ENCODE peak calls at places on chromosome 17, in five cellular contexts. K is ascending aorta, J is osteoblast, H is fibroblast of lung, V is heart right ventricle. N is an unnamed sample. For H3K4me1, the result is how much of the 10 kb centered on the place peaks cover.

GRCh38 chr17:19938736-19939135 is 38.9 kb downstream of the AKAP10 start:
- DNase-seq in J (no peak), V (no peak), K (no peak), H (no peak), N (no peak)

GRCh38 chr17:6257339-6257738 is 177.6 kb downstream of the AIPL1 start:
- DNase-seq in J (peak), H (peak), K (no peak), V (no peak), N (no peak)

GRCh38 chr17:80045703-80046102 is 9.3 kb downstream of the CCDC40 start:
- DNase-seq in H (no peak), V (no peak), J (peak), K (no peak), N (no peak)

GRCh38 chr17:18246880-18247612 is 11.5 kb downstream of the FLII start:
- DNase-seq in K (no peak), H (no peak), J (peak), V (peak), N (no peak)

GRCh38 chr17:2400474-2400866 is 390 bp downstream of the MNT start:
- DNase-seq in H (no peak), K (no peak), V (peak), J (peak), N (no peak)

GRCh38 chr17:57125866-57126265 is 40.8 kb downstream of the AKAP1 start:
- DNase-seq in J (no peak), V (no peak), H (no peak), K (no peak), N (no peak)

GRCh38 chr17:13385481-13385907 is 216.2 kb downstream of the HS3ST3A1 start:
- DNase-seq in J (no peak), K (no peak), V (no peak), H (no peak), N (no peak)

GRCh38 chr17:74671031-74671771 is 41.5 kb downstream of the CD300LF start:
- DNase-seq in H (peak), V (peak), K (peak), J (peak), N (no peak)

GRCh38 chr17:7634384-7634783 is 4.4 kb downstream of the SHBG start:
- DNase-seq in H (peak), K (no peak), J (peak), V (peak), N (no peak)

GRCh38 chr17:50872710-50873424 is 6.7 kb upstream of the TOB1 start:
- DNase-seq in K (peak), V (no peak), H (peak), J (peak), N (no peak)

GRCh38 chr17:43608313-43608712 is 53.4 kb downstream of the MEOX1 start:
- DNase-seq in J (no peak), K (no peak), V (no peak), H (no peak), N (no peak)

GRCh38 chr17:35947156-35947585 is 3.7 kb upstream of the LYZL6 start:
- DNase-seq in K (no peak), V (peak), H (peak), J (no peak), N (no peak)

GRCh38 chr17:14557482-14557881 is 256.6 kb downstream of the HS3ST3B1 start:
- DNase-seq in K (no peak), H (no peak), J (no peak), V (no peak), N (no peak)

GRCh38 chr17:38322156-38322779 is 21.5 kb downstream of the GPR179 start:
- DNase-seq in J (peak), H (peak), V (peak), K (peak), N (no peak)

GRCh38 chr17:78315355-78316114 is 44.3 kb downstream of the SOCS3 start:
- DNase-seq in H (peak), J (peak), V (peak), K (peak), N (peak)

GRCh38 chr17:36498155-36498554 is 11.7 kb downstream of the ZNHIT3 start:
- DNase-seq in J (no peak), K (no peak), V (no peak), H (no peak), N (no peak)

GRCh38 chr17:17528696-17529652 is 32.8 kb upstream of the RASD1 start:
- DNase-seq in K (no peak), J (peak), H (no peak), V (no peak), N (no peak)

GRCh38 chr17:67069591-67070136 is 25.3 kb downstream of the CACNG1 start:
- DNase-seq in J (no peak), H (no peak), K (no peak), V (no peak), N (no peak)

GRCh38 chr17:4520881-4521600 is 22.4 kb downstream of the SPNS2 start:
- DNase-seq in K (no peak), J (no peak), H (no peak), V (no peak), N (no peak)

GRCh38 chr17:38969281-38969680 is 2.1 kb upstream of the FBXO47 start:
- DNase-seq in V (no peak), J (no peak), H (no peak), K (no peak), N (no peak)

GRCh38 chr17:11980813-11981212 is 16.5 kb downstream of the ZNF18 start:
- DNase-seq in V (no peak), H (peak), J (no peak), K (no peak), N (no peak)

GRCh38 chr17:19017401-19017800 is 12.8 kb upstream of the FAM83G start:
- DNase-seq in V (no peak), H (no peak), J (no peak), K (no peak), N (no peak)

GRCh38 chr17:41909088-41909487 is 9.7 kb downstream of the ACLY start:
- DNase-seq in J (no peak), V (no peak), H (no peak), K (no peak), N (no peak)

GRCh38 chr17:41907185-41907556 is 11.6 kb downstream of the ACLY start:
- DNase-seq in J (peak), H (peak), K (no peak), V (no peak), N (no peak)

GRCh38 chr17:41906465-41907184 is 12.1 kb downstream of the ACLY start:
- DNase-seq in J (peak), K (no peak), V (no peak), H (peak), N (no peak)

GRCh38 chr17:41905172-41905571 is 13.6 kb downstream of the ACLY start:
- DNase-seq in K (no peak), V (no peak), J (no peak), H (no peak), N (no peak)

DNA sequence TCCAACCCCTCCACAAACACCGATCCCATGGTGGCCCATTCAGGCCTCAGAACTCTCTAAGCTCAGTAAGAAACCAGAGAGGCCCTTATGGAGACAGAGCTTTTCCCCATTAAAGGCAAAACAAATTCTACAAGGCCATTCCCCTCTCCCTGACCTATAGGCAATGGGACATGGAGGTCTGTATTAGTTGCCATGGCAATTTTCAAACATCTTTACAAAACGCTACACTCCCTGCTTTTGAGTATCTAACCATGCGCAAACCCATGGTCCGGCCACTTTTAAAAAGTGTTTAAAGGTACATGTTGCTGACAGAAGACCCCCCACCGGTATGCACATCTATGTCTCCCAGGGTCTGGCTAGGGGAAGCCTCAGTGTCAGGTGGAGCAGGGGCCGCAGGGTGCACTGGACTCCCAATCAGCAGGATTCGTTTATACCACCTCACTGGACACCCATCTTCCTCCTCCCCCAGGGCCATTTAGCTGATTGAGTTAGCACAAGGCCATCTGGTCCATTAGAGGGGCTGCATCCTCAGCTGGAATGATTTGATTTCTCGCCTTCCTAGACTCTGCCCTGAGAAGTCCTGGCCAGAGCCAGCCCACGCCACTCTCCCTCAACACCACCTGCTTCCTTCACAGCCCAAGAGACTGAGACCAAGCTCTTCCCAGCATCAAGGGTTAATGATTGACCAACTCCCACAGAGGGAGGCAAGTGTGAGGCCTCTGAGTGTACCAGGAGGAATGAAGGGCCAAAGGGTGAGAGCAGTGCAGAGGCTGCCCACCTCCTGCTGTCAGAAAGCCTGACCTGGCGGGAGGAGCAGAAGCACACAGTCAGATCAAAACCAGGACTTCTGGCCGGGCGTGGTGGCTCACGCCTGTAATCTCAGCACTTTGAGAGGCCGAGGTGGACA is 10.9 kb downstream of the ACLY start:
- DNase-seq in K (no peak), J (peak), H (peak), V (no peak), N (no peak)
- TF ChIP-seq CTCF in K (no peak), J (no peak), H (no peak), V (no peak), N (no peak)

GRCh38 chr17:76271669-76272540 is 6.8 kb downstream of the UBALD2 start:
- DNase-seq in V (no peak), J (peak), H (no peak), K (no peak), N (no peak)
- H3K4me1 ChIP-seq in V (half or more), J (under half), H (under half), K (under half), N (half or more)

GRCh38 chr17:69060835-69061234 is at the start of gene ABCA9:
- DNase-seq in V (peak), K (no peak), J (peak), H (peak), N (no peak)

GRCh38 chr17:69056179-69056823 is 4.4 kb downstream of the ABCA9 start:
- DNase-seq in H (no peak), V (no peak), J (no peak), K (no peak), N (no peak)

GRCh38 chr17:69057280-69057679 is 3.4 kb downstream of the ABCA9 start:
- DNase-seq in V (no peak), J (no peak), H (no peak), K (no peak), N (no peak)

GRCh38 chr17:69059458-69060205 is 1.1 kb downstream of the ABCA9 start:
- DNase-seq in K (no peak), V (no peak), H (no peak), J (no peak), N (no peak)

GRCh38 chr17:69058165-69058564 is 2.6 kb downstream of the ABCA9 start:
- DNase-seq in J (peak), H (no peak), V (no peak), K (no peak), N (no peak)
- TF ChIP-seq CTCF in J (no peak), H (no peak), V (no peak), K (no peak), N (no peak)

DNA sequence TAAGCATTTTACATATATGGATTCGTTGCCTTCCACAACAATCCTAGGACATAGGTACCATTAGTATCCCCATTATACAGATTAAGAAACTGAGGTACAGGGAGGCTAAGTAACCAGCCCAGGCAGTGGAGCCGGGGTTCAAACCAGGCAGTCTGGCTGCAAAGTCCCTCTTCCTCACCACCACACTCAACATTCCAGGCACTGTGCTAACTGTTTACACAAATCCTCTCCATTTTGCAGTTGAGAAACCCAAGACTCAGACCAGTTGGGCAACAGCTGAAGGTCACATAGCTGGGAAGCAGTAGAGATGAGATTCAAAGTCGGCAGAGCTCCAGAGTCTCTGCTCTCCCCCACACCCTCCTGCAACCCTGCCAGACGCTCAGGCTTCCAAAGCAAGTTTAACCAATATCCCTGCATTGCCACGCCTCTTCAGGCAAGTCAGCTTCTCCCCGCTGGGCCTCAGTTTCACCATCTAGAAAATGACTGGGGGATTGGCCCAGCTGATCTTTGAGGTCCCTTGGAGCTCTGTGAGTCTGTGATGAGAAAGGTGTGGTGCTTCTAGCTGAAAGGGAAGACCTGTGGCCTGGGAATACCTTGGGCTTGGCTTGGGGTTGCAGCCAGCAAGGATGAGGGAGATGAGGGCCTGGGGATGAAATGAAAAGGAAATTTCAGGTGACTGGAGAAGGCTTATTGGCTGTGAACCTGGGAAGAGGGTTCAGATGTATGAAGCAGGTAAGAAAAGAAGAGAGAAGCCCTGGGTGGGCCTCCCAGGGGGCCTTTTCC is 14.0 kb downstream of the CCR7 start:
- DNase-seq in J (peak), H (peak), V (peak), K (peak), N (peak)
- H3K4me1 ChIP-seq in J (half or more), H (half or more), V (half or more), K (under half), N (half or more)

DNA sequence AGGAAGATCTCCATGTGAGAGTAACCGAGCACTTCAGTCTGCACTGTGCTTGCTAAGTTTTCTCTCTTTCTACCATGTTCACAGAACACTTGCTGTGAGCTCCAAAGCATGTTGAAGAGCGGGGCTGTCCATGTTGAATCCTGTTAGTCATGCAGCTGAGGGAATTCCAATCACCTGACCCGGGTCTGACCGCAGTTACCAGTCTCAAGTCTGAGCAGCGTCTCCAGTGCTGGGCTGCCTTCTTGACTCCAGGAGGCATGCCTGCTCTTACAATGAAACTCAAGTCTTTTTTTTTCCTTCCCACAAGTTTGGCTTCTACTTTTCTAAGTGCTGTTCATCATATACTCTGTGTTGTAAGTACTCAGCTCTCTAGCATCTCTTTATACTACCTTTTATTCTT is 44.3 kb downstream of the HOXB1 start:
- DNase-seq in V (no peak), J (peak), K (no peak), H (peak), N (no peak)
- TF ChIP-seq CTCF in V (no peak), J (peak), K (no peak), H (peak), N (no peak)

GRCh38 chr17:16319969-16320368 is 33.3 kb downstream of the CENPV start:
- DNase-seq in H (no peak), K (no peak), J (no peak), V (no peak), N (no peak)

GRCh38 chr17:16325964-16326363 is 27.3 kb downstream of the CENPV start:
- DNase-seq in J (no peak), K (no peak), H (no peak), V (no peak), N (no peak)

GRCh38 chr17:16327018-16327417 is 26.3 kb downstream of the CENPV start:
- DNase-seq in V (no peak), J (no peak), H (no peak), K (no peak), N (no peak)

DNA sequence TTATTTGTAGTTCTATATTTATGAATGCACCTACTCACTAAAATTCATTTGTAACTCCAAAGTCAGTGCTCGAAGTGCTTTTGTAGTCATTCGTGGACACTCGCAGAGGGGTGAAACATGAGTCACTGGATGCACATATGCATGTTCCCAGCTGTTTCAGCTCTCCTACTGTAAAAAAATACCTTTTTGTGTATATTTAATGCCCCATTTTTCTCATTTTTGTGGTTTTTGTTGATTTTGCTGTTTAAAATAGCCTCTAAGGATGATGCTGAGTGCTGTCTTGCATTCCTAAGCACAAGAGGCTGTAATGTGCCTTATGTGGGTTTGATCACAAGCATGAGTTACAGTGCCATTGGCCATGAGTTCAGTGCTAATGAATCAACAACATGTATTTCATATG is 30.6 kb downstream of the CENPV start:
- DNase-seq in J (peak), H (peak), V (no peak), K (no peak), N (no peak)
- H3K4me1 ChIP-seq in J (under half), H (under half), V (under half), K (under half), N (under half)

GRCh38 chr17:77284023-77284617 is 143.4 kb downstream of the SEC14L1 start:
- DNase-seq in V (no peak), H (no peak), J (peak), K (no peak), N (no peak)

GRCh38 chr17:77286391-77286640 is 145.5 kb downstream of the SEC14L1 start:
- DNase-seq in V (no peak), H (no peak), J (peak), K (no peak), N (no peak)

GRCh38 chr17:77287432-77288068 is 146.8 kb downstream of the SEC14L1 start:
- DNase-seq in V (peak), H (peak), J (peak), K (no peak), N (no peak)

GRCh38 chr17:77286641-77287431 is 146.1 kb downstream of the SEC14L1 start:
- DNase-seq in V (peak), J (peak), H (peak), K (peak), N (no peak)

DNA sequence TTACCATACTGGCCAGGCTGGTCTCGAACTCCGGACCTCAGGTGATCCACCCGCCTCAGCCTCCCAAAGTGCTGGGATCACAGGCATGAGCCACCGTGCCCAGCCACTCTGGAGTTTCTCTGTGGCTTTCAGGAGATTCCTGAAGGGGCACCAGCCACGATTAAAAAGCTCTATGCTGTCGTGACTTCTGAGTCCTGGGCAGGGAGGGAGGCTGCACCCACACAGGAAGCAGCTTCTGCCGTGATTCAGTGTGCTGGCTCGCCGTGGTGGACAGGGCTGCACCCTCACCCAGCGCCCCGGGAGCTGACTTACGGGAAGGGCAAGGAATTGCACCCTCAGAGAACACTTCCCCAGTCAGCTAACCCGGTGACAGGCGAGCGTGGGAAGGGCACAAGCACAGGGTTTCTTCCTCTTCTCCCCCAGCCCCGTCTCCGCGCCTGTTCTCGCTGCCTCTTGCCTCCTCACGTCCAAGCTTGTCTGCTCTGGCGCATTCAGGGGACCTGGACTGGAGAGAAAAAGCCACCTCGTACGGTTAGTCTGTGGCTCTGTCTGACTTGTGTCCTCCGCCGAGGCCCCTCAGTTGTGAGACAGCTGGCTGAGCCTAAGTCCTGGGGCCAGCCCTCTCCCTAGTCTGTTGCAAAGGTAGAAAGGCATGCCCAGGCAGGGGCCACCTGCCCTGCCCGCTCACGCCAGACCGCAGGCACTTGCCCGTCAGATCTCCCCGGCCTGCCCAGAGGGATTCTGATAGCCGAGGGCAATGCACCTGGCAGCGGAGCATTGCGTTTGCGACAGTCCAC is 145.0 kb downstream of the SEC14L1 start:
- DNase-seq in K (peak), J (peak), V (peak), H (peak), N (no peak)
- TF ChIP-seq CTCF in K (no peak), J (no peak), V (no peak), H (no peak), N (no peak)

GRCh38 chr17:10123093-10123492 is 75.3 kb downstream of the GAS7 start:
- DNase-seq in V (no peak), K (no peak), H (no peak), J (no peak), N (no peak)
- H3K4me1 ChIP-seq in V (under half), K (under half), H (under half), J (under half), N (half or more)

N was measured in esophagus muscularis mucosa.